ENCODE peak calls at places on chromosome 7, in seven cellular contexts. G is K562, N is GM23338, P is HCT116, Q is GM12878, W is SK-N-SH, C is HepG2. H is an unnamed sample.

GRCh38 chr7:158395780-158396214 is 191.8 kb downstream of the PTPRN2 start:
- DNase-seq in G (no peak), N (peak; percentile 79), P (no peak), Q (no peak), W (no peak), C (no peak), H (no peak)

GRCh38 chr7:44629825-44630580 is 23.6 kb downstream of the OGDH start:
- DNase-seq in G (no peak), N (no peak), P (no peak), Q (no peak), W (no peak), C (no peak), H (peak; percentile 85)

GRCh38 chr7:101923276-101923985 is 106.0 kb downstream of the CUX1 start:
- DNase-seq in G (no peak), N (no peak), P (no peak), Q (no peak), W (no peak), C (no peak), H (no peak)

GRCh38 chr7:151135525-151135845 is 32.0 kb downstream of the GBX1 start:
- DNase-seq in G (no peak), N (no peak), P (no peak), Q (no peak), W (no peak), C (no peak), H (no peak)

GRCh38 chr7:142461437-142461836 is 203.6 kb upstream of the PRSS58 start:
- DNase-seq in G (no peak), N (no peak), P (no peak), Q (no peak), W (no peak), C (no peak), H (no peak)

GRCh38 chr7:124784879-124785818 is 19.6 kb upstream of the GPR37 start:
- DNase-seq in G (peak; percentile 63), N (peak; percentile 80), P (peak; percentile 47), Q (no peak), W (peak; percentile 76), C (peak; percentile 37), H (peak; percentile 32)

GRCh38 chr7:4807708-4808420 is 32.4 kb downstream of the AP5Z1 start:
- DNase-seq in G (no peak), N (no peak), P (no peak), Q (no peak), W (no peak), C (no peak), H (no peak)

GRCh38 chr7:23470290-23471089 is at the start of gene IGF2BP3:
- DNase-seq in G (peak; percentile 64), N (peak; percentile 97), P (peak; percentile 97), Q (peak; percentile 87), W (peak; percentile 87), C (peak; percentile 91), H (peak; percentile 94)

GRCh38 chr7:12162420-12163113 is 48.5 kb upstream of the TMEM106B start:
- DNase-seq in G (no peak), N (no peak), P (no peak), Q (no peak), W (no peak), C (no peak), H (no peak)

GRCh38 chr7:158022601-158023000 is 565.0 kb downstream of the PTPRN2 start:
- DNase-seq in G (no peak), N (no peak), P (no peak), Q (no peak), W (no peak), C (no peak), H (no peak)

GRCh38 chr7:119439192-119439591 is 833.8 kb upstream of the KCND2 start:
- DNase-seq in G (no peak), N (no peak), P (no peak), Q (no peak), W (no peak), C (no peak), H (no peak)

GRCh38 chr7:7190142-7190541 is 7.8 kb downstream of the C1GALT1 start:
- DNase-seq in G (peak; percentile 36), N (no peak), P (no peak), Q (no peak), W (peak; percentile 22), C (no peak), H (no peak)

GRCh38 chr7:155506854-155507337 is 39.5 kb downstream of the CNPY1 start:
- DNase-seq in G (no peak), N (peak; percentile 70), P (no peak), Q (no peak), W (no peak), C (no peak), H (no peak)

GRCh38 chr7:100000239-100000638 is 15.2 kb upstream of the ZKSCAN1 start:
- DNase-seq in G (no peak), N (no peak), P (no peak), Q (no peak), W (no peak), C (no peak), H (no peak)

GRCh38 chr7:43590862-43591550 is 8.1 kb downstream of the STK17A start:
- DNase-seq in G (no peak), N (no peak), P (no peak), Q (peak; percentile 87), W (no peak), C (no peak), H (no peak)

GRCh38 chr7:74141705-74142104 is 32.5 kb upstream of the EIF4H start:
- DNase-seq in G (no peak), N (no peak), P (peak; percentile 46), Q (no peak), W (no peak), C (no peak), H (no peak)

GRCh38 chr7:104967595-104967994 is 46.4 kb upstream of the KMT2E start:
- DNase-seq in G (no peak), N (no peak), P (no peak), Q (no peak), W (no peak), C (no peak), H (no peak)

GRCh38 chr7:30159698-30160143 is 24.9 kb downstream of the MTURN start:
- DNase-seq in G (no peak), N (peak; percentile 61), P (no peak), Q (no peak), W (peak; percentile 52), C (peak; percentile 47), H (peak; percentile 98)

GRCh38 chr7:159158125-159158887 is 13.6 kb upstream of the VIPR2 start:
- DNase-seq in G (no peak), N (no peak), P (no peak), Q (no peak), W (peak; percentile 23), C (no peak), H (no peak)

DNA sequence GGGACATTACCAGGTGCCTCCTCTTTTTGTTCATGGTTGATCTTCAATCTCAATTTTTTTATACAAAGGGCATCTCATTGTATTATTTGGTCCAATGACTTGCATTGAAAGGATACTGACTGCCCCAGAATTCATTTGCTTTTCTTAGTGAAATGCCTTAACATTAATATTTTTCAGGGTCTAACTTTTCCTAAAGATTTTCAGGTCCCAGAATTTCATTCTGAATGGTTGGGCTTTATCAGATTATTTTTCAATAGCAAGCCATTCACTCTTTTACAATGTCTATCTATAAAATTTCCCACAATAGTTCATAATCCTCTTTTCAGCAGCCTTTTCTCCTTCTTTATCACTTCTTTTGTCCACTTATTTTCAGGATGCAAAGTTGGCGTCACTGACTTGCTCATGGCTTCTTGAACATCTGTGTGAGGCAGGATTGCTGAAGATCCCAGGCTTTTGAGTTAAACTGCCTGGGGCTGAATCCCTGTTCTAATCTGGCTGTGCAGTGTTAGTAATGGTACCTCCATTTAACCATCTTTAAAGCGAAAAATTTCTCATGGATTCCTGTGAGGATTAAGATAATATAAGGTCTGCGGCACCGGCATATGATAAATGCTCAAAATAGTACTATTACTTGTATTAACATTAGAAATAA is 131.7 kb upstream of the HDAC9 start:
- DNase-seq in G (no peak), N (no peak), P (no peak), Q (no peak), W (no peak), C (no peak), H (no peak)
- H3K27ac ChIP-seq in G (no peak overlapping the region), N (no peak overlapping the region), P (no peak overlapping the region), Q (no peak overlapping the region), W (no peak overlapping the region), C (no peak overlapping the region), H (no peak overlapping the region)

DNA sequence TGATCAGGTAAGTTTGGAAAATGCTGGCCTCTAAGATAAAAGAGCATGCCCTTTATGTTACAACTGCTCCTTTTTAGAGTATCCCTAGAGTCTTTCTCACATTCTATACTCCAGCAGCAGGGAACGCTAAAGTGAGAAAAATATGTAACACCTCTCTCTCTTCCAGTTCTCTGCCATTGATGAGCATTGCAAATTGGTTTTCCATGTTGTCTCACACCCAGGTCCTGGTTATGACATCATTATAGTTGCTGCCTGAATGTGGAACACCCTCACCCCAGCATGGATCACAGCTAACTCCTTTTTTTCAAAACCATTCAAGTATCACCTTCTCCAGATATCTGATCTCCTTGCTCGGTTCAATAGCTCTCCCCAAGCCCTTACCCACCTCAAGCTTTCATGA is 84.4 kb downstream of the DGKI start:
- DNase-seq in G (no peak), N (no peak), P (no peak), Q (no peak), W (no peak), C (no peak), H (no peak)
- TF ChIP-seq REST in G (no peak), N (no peak), P (no peak), Q (no peak), W (no peak), C (no peak), H (no peak)

DNA sequence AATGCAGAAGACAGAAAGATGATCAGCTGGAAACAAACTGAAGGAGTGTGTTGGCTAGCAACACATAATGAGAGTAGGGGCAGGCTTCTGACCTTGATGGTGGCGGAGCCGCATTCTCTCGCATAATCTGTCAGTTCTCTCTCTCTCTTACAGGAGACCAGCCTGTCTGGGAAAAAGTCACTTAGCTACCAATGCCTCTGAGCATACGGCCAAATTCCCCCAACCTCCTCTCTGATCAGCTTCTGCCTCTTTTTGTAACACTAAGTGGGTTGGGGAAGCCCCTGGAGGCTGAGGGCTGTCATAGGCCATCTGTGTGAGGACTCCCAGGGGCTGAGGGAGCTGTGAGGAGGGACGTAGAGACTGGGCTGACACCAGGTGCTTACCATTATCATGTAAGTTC is 104.6 kb downstream of the HIPK2 start:
- DNase-seq in G (no peak), N (peak; percentile 79), P (no peak), Q (peak; percentile 90), W (peak; percentile 61), C (no peak), H (no peak)
- TF ChIP-seq POLR2AphosphoS5 in G (no peak), N (no peak), P (no peak), Q (peak; percentile 72), W (no peak), C (no peak), H (no peak)

GRCh38 chr7:72919256-72919775 is 5.6 kb upstream of the POM121 start:
- DNase-seq in G (no peak), N (no peak), P (no peak), Q (no peak), W (no peak), C (no peak), H (no peak)

GRCh38 chr7:72925546-72926120 is 738 bp downstream of the POM121 start:
- DNase-seq in G (peak; percentile 50), N (no peak), P (no peak), Q (no peak), W (peak; percentile 64), C (no peak), H (no peak)

GRCh38 chr7:72924748-72925545 is at the start of gene POM121:
- DNase-seq in G (peak; percentile 89), N (peak; percentile 91), P (peak; percentile 72), Q (peak; percentile 38), W (peak; percentile 95), C (peak; percentile 71), H (peak; percentile 77)

GRCh38 chr7:72924417-72924747 is 513 bp upstream of the POM121 start:
- DNase-seq in G (no peak), N (no peak), P (no peak), Q (no peak), W (no peak), C (no peak), H (no peak)
- H3K27ac ChIP-seq in G (peak overlapping the region; percentile 95), N (peak overlapping the region; percentile 99), P (peak overlapping the region; percentile 49), Q (peak overlapping the region; percentile 63), W (peak overlapping the region; percentile 91), C (peak overlapping the region; percentile 73), H (peak overlapping the region; percentile 88)

GRCh38 chr7:98162758-98163157 is 48.5 kb upstream of the BHLHA15 start:
- DNase-seq in G (no peak), N (no peak), P (no peak), Q (peak; percentile 8), W (no peak), C (no peak), H (no peak)
- TF ChIP-seq REST in G (no peak), N (no peak), P (no peak), Q (no peak), W (no peak), C (no peak), H (no peak)

H was measured in HL-60.